ENCODE peak calls at places on chromosome 10, in ten cellular contexts. I is bronchial epithelial cell, L is thoracic aorta, G is PC-9, U is astrocyte, Z is dorsolateral prefrontal cortex, A is hepatocyte, C is GM12865, R is brain microvascular endothelial cell, T is neural crest cell. V is an unnamed sample.
A peak's percentile ranks its signal among the peaks of the same experiment; 100 is the strongest.

GRCh38 chr10:111784386-111784785 is 399.2 kb downstream of the GPAM start:
- DNase-seq in I (no peak), L (no peak), G (no peak), U (no peak), Z (no peak), A (no peak), C (no peak), R (no peak), T (no peak), V (no peak)

GRCh38 chr10:73553316-73553715 is 37.8 kb downstream of the USP54 start:
- DNase-seq in I (no peak), L (no peak), G (no peak), U (no peak), Z (peak; percentile 85), A (no peak), C (no peak), R (no peak), T (peak; percentile 33), V (no peak)

GRCh38 chr10:77586719-77587423 is 50.7 kb downstream of the KCNMA1 start:
- DNase-seq in I (peak; percentile 88), L (no peak), G (peak; percentile 62), U (peak; percentile 72), Z (no peak), A (peak; percentile 85), C (no peak), R (peak; percentile 91), T (no peak), V (no peak)

GRCh38 chr10:31321396-31321941 is 2.5 kb downstream of the ZEB1 start:
- DNase-seq in I (peak; percentile 10), L (no peak), G (no peak), U (peak; percentile 7), Z (no peak), A (no peak), C (peak; percentile 56), R (no peak), T (no peak), V (no peak)

GRCh38 chr10:98224509-98224908 is 43.5 kb downstream of the LOXL4 start:
- DNase-seq in I (peak; percentile 27), L (no peak), G (no peak), U (peak; percentile 19), Z (no peak), A (no peak), C (no peak), R (no peak), T (no peak), V (peak; percentile 11)

GRCh38 chr10:48940372-48940771 is 732 bp upstream of the LRRC18 start:
- DNase-seq in I (no peak), L (no peak), G (no peak), U (no peak), Z (no peak), A (no peak), C (no peak), R (no peak), T (no peak), V (no peak)

GRCh38 chr10:44922021-44922420 is 10.9 kb downstream of the TMEM72 start:
- DNase-seq in I (no peak), L (no peak), G (no peak), U (no peak), Z (no peak), A (no peak), C (no peak), R (no peak), T (no peak), V (no peak)

GRCh38 chr10:68253356-68253755 is 21.4 kb upstream of the ATOH7 start:
- DNase-seq in I (no peak), L (no peak), G (no peak), U (no peak), Z (no peak), A (no peak), C (no peak), R (no peak), T (no peak), V (no peak)

GRCh38 chr10:23291551-23292334 is 52.9 kb downstream of the C10orf67 start:
- DNase-seq in I (no peak), L (no peak), G (no peak), U (no peak), Z (peak; percentile 39), A (peak; percentile 10), C (no peak), R (no peak), T (no peak), V (no peak)

GRCh38 chr10:79313320-79313719 is 33.9 kb upstream of the PPIF start:
- DNase-seq in I (no peak), L (no peak), G (no peak), U (no peak), Z (no peak), A (no peak), C (no peak), R (no peak), T (no peak), V (no peak)

GRCh38 chr10:79313911-79314439 is 33.3 kb upstream of the PPIF start:
- DNase-seq in I (no peak), L (no peak), G (no peak), U (no peak), Z (no peak), A (no peak), C (no peak), R (no peak), T (no peak), V (no peak)

GRCh38 chr10:79311581-79312407 is 35.5 kb upstream of the PPIF start:
- DNase-seq in I (no peak), L (no peak), G (no peak), U (no peak), Z (no peak), A (no peak), C (no peak), R (no peak), T (no peak), V (no peak)

GRCh38 chr10:79310911-79311573 is 36.2 kb upstream of the PPIF start:
- DNase-seq in I (no peak), L (no peak), G (no peak), U (no peak), Z (no peak), A (no peak), C (no peak), R (no peak), T (peak; percentile 49), V (no peak)

GRCh38 chr10:79312601-79313187 is 34.6 kb upstream of the PPIF start:
- DNase-seq in I (no peak), L (no peak), G (no peak), U (no peak), Z (no peak), A (no peak), C (no peak), R (no peak), T (no peak), V (no peak)
- TF ChIP-seq CTCF in I (no peak), L (no peak), G (no peak), U (no peak), Z (no peak), A (no peak), C (no peak), R (no peak), T (no peak), V (no peak)

DNA sequence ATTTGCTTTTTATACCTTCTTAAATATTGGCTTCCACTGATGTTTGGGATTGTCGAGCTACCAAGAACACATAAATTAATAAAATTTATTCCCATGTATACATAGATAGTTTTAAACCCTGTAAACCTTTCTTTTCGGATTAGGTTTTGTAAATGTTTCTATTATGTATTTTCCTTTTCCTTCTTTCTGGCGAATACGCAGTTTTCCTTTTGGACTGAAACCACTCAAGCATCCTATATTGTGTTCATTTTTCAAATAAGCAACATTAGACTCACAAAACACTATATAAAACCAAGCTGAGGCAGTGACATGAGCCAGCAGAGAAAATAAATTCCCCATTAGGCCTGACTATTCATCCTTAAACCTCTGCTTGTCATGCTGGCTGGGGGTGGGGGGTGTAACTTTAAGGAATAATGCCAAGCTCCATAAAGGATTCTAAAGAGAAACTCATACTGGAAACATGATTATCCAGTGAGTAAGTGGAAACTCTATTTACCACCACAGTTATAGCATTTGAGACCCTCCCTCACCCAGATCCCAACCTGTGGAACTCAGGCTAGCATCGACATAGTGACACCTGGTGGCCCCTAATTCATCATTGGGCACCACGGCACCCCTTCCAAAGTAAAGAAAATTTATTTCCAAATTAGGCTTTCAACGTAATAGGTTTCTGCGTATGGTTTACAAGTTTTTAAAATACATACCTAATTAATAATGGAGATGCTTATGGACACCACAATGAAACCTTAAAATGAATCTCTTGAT is 86.5 kb upstream of the CELF2 start:
- DNase-seq in I (no peak), L (no peak), G (no peak), U (no peak), Z (no peak), A (peak; percentile 24), C (no peak), R (no peak), T (no peak), V (no peak)
- TF ChIP-seq CTCF in I (no peak), L (no peak), G (no peak), U (peak; percentile 3), Z (no peak), A (peak; percentile 30), C (no peak), R (peak; percentile 20), T (no peak), V (peak; percentile 28)

DNA sequence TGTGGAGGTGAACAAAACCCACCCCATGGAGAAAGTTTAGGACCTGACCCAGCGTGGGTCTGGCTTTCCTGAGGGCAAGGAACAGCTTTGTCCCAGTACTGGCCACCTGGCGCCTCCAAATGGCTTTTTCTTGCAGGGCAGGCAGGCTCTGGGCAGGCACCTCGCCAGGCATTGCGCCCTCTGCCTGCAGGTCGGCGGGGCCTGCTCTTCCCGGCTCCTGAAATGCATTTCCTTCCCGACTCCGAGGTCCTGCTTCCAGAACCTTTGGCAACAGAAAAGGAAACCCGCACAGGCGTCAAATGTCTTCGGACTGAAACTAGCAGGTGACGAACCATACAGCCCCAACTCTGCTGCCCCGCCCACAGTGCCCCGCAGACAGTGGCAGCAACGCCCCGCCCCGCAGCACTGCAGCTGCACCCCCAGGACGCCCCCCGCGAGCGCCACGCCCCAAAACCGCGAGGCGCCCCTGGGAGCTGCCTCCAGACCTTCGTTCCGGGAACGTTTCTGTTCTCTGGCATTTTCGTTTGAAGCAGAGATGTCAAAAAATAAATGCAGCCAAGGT is 65.5 kb downstream of the C10orf143 start:
- DNase-seq in I (no peak), L (no peak), G (no peak), U (no peak), Z (no peak), A (no peak), C (no peak), R (no peak), T (no peak), V (no peak)
- TF ChIP-seq CTCF in I (no peak), L (no peak), G (no peak), U (no peak), Z (no peak), A (no peak), C (no peak), R (no peak), T (no peak), V (peak; percentile 54)

DNA sequence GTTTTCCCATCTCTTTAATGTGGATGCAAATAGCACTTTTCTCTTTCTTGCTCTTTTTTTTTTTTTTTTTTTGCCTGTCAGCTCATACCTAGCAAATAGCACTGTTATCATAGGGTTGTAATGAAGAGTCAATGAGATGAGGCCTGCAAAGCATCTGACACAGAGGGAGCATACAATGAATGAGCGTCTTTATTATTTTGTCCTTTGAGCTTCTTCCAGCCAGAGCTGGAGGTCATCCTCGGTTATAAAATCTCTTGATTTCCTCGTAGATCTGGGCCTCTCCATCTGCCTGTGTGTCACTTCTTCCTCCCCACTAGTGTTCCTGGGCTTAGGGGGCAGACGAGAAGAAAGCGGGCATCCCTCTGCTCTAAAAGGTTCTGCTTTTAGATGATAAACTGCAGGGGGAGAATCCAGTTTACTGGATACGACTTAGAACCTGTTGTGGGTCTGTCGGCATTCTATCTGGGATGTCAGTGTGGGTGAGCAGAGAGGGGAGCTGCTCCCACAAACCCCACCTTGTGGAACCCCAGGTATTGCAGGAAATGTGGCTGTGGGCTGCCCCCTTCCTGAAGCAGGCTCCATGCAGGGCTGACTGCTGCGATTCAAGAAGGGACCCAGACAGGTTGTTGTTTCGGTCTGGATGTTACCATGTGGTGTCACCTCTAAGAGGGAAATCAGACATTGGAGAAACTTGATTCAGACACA is 135.8 kb upstream of the GPR26 start:
- DNase-seq in I (no peak), L (no peak), G (no peak), U (no peak), Z (no peak), A (no peak), C (no peak), R (no peak), T (no peak), V (no peak)
- TF ChIP-seq CTCF in I (no peak), L (no peak), G (no peak), U (no peak), Z (no peak), A (no peak), C (no peak), R (no peak), T (no peak), V (no peak)